ENCODE peak calls at places on chromosomes 13 and 19, in eight cellular contexts. One of them, this sample, is unnamed. For H3K4me1, the result is how much of the 10 kb centered on the place peaks cover.

GRCh38 chr13:26485786-26486185 is 71.7 kb upstream of the WASF3 start:
- DNase-seq in endothelial cell of umbilical vein: no peak
- DNase-seq in ascending aorta: no peak
- DNase-seq in esophagus squamous epithelium: no peak
- DNase-seq in thyroid gland: no peak
- DNase-seq in body of pancreas: no peak
- DNase-seq in mammary epithelial cell: no peak
- DNase-seq in fibroblast of lung: no peak
- DNase-seq in this sample: no peak

GRCh38 chr19:45515807-45516401 is 8.6 kb downstream of the VASP start:
- DNase-seq in endothelial cell of umbilical vein: no peak
- DNase-seq in ascending aorta: no peak
- DNase-seq in esophagus squamous epithelium: no peak
- DNase-seq in thyroid gland: no peak
- DNase-seq in body of pancreas: no peak
- DNase-seq in mammary epithelial cell: no peak
- DNase-seq in fibroblast of lung: no peak
- DNase-seq in this sample: no peak

GRCh38 chr13:19959141-19959830 is 759 bp downstream of the ZMYM2 start:
- DNase-seq in endothelial cell of umbilical vein: peak
- DNase-seq in ascending aorta: peak
- DNase-seq in esophagus squamous epithelium: peak
- DNase-seq in thyroid gland: peak
- DNase-seq in body of pancreas: peak
- DNase-seq in mammary epithelial cell: peak
- DNase-seq in fibroblast of lung: peak
- DNase-seq in this sample: peak

GRCh38 chr19:49852631-49853126 is 1.7 kb downstream of the PTOV1 start:
- DNase-seq in endothelial cell of umbilical vein: no peak
- DNase-seq in ascending aorta: no peak
- DNase-seq in esophagus squamous epithelium: no peak
- DNase-seq in thyroid gland: no peak
- DNase-seq in body of pancreas: no peak
- DNase-seq in mammary epithelial cell: no peak
- DNase-seq in fibroblast of lung: no peak
- DNase-seq in this sample: no peak

GRCh38 chr13:23321534-23322241 is 111.8 kb downstream of the SACS start:
- DNase-seq in endothelial cell of umbilical vein: peak
- DNase-seq in ascending aorta: peak
- DNase-seq in esophagus squamous epithelium: no peak
- DNase-seq in thyroid gland: no peak
- DNase-seq in body of pancreas: peak
- DNase-seq in mammary epithelial cell: peak
- DNase-seq in fibroblast of lung: peak
- DNase-seq in this sample: peak

GRCh38 chr13:43153436-43154082 is 130.2 kb downstream of the DNAJC15 start:
- DNase-seq in endothelial cell of umbilical vein: no peak
- DNase-seq in ascending aorta: no peak
- DNase-seq in esophagus squamous epithelium: no peak
- DNase-seq in thyroid gland: no peak
- DNase-seq in body of pancreas: no peak
- DNase-seq in mammary epithelial cell: peak
- DNase-seq in fibroblast of lung: peak
- DNase-seq in this sample: no peak

GRCh38 chr19:29113838-29114237 is 99.1 kb downstream of the UQCRFS1 start:
- DNase-seq in endothelial cell of umbilical vein: no peak
- DNase-seq in ascending aorta: no peak
- DNase-seq in esophagus squamous epithelium: no peak
- DNase-seq in thyroid gland: no peak
- DNase-seq in body of pancreas: no peak
- DNase-seq in mammary epithelial cell: no peak
- DNase-seq in fibroblast of lung: no peak
- DNase-seq in this sample: no peak

GRCh38 chr19:29511768-29512167 is 14.0 kb upstream of the VSTM2B start:
- DNase-seq in endothelial cell of umbilical vein: no peak
- DNase-seq in ascending aorta: no peak
- DNase-seq in esophagus squamous epithelium: no peak
- DNase-seq in thyroid gland: no peak
- DNase-seq in body of pancreas: no peak
- DNase-seq in mammary epithelial cell: no peak
- DNase-seq in fibroblast of lung: no peak
- DNase-seq in this sample: no peak

GRCh38 chr13:112975401-112975939 is 6.5 kb downstream of the MCF2L start:
- DNase-seq in endothelial cell of umbilical vein: no peak
- DNase-seq in ascending aorta: no peak
- DNase-seq in esophagus squamous epithelium: no peak
- DNase-seq in thyroid gland: no peak
- DNase-seq in body of pancreas: no peak
- DNase-seq in mammary epithelial cell: no peak
- DNase-seq in fibroblast of lung: no peak
- DNase-seq in this sample: no peak

GRCh38 chr13:102596147-102597028 is at the start of gene TPP2:
- DNase-seq in endothelial cell of umbilical vein: peak
- DNase-seq in ascending aorta: peak
- DNase-seq in esophagus squamous epithelium: peak
- DNase-seq in thyroid gland: peak
- DNase-seq in body of pancreas: peak
- DNase-seq in mammary epithelial cell: peak
- DNase-seq in fibroblast of lung: peak
- DNase-seq in this sample: peak

GRCh38 chr19:10499550-10500246 is 3.5 kb downstream of the KEAP1 start:
- DNase-seq in endothelial cell of umbilical vein: no peak
- DNase-seq in ascending aorta: no peak
- DNase-seq in esophagus squamous epithelium: no peak
- DNase-seq in thyroid gland: no peak
- DNase-seq in body of pancreas: no peak
- DNase-seq in mammary epithelial cell: no peak
- DNase-seq in fibroblast of lung: no peak
- DNase-seq in this sample: no peak

GRCh38 chr19:48961051-48961649 is 4.0 kb upstream of the FTL start:
- DNase-seq in endothelial cell of umbilical vein: no peak
- DNase-seq in ascending aorta: no peak
- DNase-seq in esophagus squamous epithelium: no peak
- DNase-seq in thyroid gland: no peak
- DNase-seq in body of pancreas: no peak
- DNase-seq in mammary epithelial cell: no peak
- DNase-seq in fibroblast of lung: no peak
- DNase-seq in this sample: no peak

GRCh38 chr19:47109541-47110375 is 3.8 kb downstream of the ZC3H4 start:
- DNase-seq in endothelial cell of umbilical vein: peak
- DNase-seq in ascending aorta: no peak
- DNase-seq in esophagus squamous epithelium: no peak
- DNase-seq in thyroid gland: no peak
- DNase-seq in body of pancreas: no peak
- DNase-seq in mammary epithelial cell: peak
- DNase-seq in fibroblast of lung: peak
- DNase-seq in this sample: no peak

GRCh38 chr13:29140277-29140676 is 320.1 kb downstream of the MTUS2 start:
- DNase-seq in endothelial cell of umbilical vein: no peak
- DNase-seq in ascending aorta: peak
- DNase-seq in esophagus squamous epithelium: no peak
- DNase-seq in thyroid gland: peak
- DNase-seq in body of pancreas: no peak
- DNase-seq in mammary epithelial cell: no peak
- DNase-seq in fibroblast of lung: peak
- DNase-seq in this sample: peak

GRCh38 chr19:16051254-16052025 is 24.9 kb upstream of the TPM4 start:
- DNase-seq in endothelial cell of umbilical vein: peak
- DNase-seq in ascending aorta: no peak
- DNase-seq in esophagus squamous epithelium: no peak
- DNase-seq in thyroid gland: no peak
- DNase-seq in body of pancreas: no peak
- DNase-seq in mammary epithelial cell: peak
- DNase-seq in fibroblast of lung: peak
- DNase-seq in this sample: no peak

GRCh38 chr19:16048583-16048982 is 27.7 kb upstream of the TPM4 start:
- DNase-seq in endothelial cell of umbilical vein: no peak
- DNase-seq in ascending aorta: no peak
- DNase-seq in esophagus squamous epithelium: no peak
- DNase-seq in thyroid gland: no peak
- DNase-seq in body of pancreas: no peak
- DNase-seq in mammary epithelial cell: no peak
- DNase-seq in fibroblast of lung: no peak
- DNase-seq in this sample: no peak

GRCh38 chr19:16057062-16057461 is 19.2 kb upstream of the TPM4 start:
- DNase-seq in endothelial cell of umbilical vein: no peak
- DNase-seq in ascending aorta: no peak
- DNase-seq in esophagus squamous epithelium: no peak
- DNase-seq in thyroid gland: no peak
- DNase-seq in body of pancreas: no peak
- DNase-seq in mammary epithelial cell: no peak
- DNase-seq in fibroblast of lung: no peak
- DNase-seq in this sample: no peak

GRCh38 chr19:16052353-16052752 is 23.9 kb upstream of the TPM4 start:
- DNase-seq in endothelial cell of umbilical vein: no peak
- DNase-seq in ascending aorta: no peak
- DNase-seq in esophagus squamous epithelium: no peak
- DNase-seq in thyroid gland: no peak
- DNase-seq in body of pancreas: no peak
- DNase-seq in mammary epithelial cell: no peak
- DNase-seq in fibroblast of lung: no peak
- DNase-seq in this sample: no peak
- TF ChIP-seq CTCF in endothelial cell of umbilical vein: no peak
- TF ChIP-seq CTCF in ascending aorta: no peak
- TF ChIP-seq CTCF in esophagus squamous epithelium: no peak
- TF ChIP-seq CTCF in thyroid gland: no peak
- TF ChIP-seq CTCF in body of pancreas: no peak
- TF ChIP-seq CTCF in mammary epithelial cell: no peak
- TF ChIP-seq CTCF in fibroblast of lung: no peak
- TF ChIP-seq CTCF in this sample: no peak

GRCh38 chr13:39269411-39269810 is 231.2 kb downstream of the NHLRC3 start:
- DNase-seq in endothelial cell of umbilical vein: no peak
- DNase-seq in ascending aorta: no peak
- DNase-seq in esophagus squamous epithelium: no peak
- DNase-seq in thyroid gland: no peak
- DNase-seq in body of pancreas: no peak
- DNase-seq in mammary epithelial cell: no peak
- DNase-seq in fibroblast of lung: peak
- DNase-seq in this sample: no peak
- H3K4me3 ChIP-seq in endothelial cell of umbilical vein: no peak
- H3K4me3 ChIP-seq in ascending aorta: no peak
- H3K4me3 ChIP-seq in esophagus squamous epithelium: no peak
- H3K4me3 ChIP-seq in thyroid gland: no peak
- H3K4me3 ChIP-seq in body of pancreas: no peak
- H3K4me3 ChIP-seq in mammary epithelial cell: no peak
- H3K4me3 ChIP-seq in fibroblast of lung: no peak
- H3K4me3 ChIP-seq in this sample: no peak

DNA sequence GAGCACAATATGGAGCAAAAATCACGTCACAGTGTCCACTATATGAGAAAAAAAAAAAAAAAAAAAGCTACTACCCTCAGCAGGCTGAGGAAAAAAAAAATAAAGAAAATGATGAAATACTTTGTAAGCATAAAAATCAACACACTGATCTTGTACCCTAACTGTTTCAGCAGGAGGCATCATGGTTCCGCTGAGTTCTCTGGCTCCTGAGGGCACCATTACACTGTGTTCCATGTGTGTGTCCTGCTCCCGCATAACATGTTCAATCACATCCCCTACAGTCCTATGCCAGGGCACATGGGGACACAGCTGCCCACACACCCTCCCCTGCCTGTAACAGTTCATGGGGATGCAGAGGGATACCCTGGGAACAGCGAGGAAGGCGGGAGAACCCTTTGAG is 33.5 kb downstream of the DOCK9 start:
- DNase-seq in endothelial cell of umbilical vein: no peak
- DNase-seq in ascending aorta: no peak
- DNase-seq in esophagus squamous epithelium: no peak
- DNase-seq in thyroid gland: no peak
- DNase-seq in body of pancreas: no peak
- DNase-seq in mammary epithelial cell: peak
- DNase-seq in fibroblast of lung: peak
- DNase-seq in this sample: no peak
- H3K4me1 ChIP-seq in endothelial cell of umbilical vein: under half
- H3K4me1 ChIP-seq in ascending aorta: under half
- H3K4me1 ChIP-seq in esophagus squamous epithelium: half or more
- H3K4me1 ChIP-seq in thyroid gland: under half
- H3K4me1 ChIP-seq in body of pancreas: under half
- H3K4me1 ChIP-seq in mammary epithelial cell: under half
- H3K4me1 ChIP-seq in fibroblast of lung: under half
- H3K4me1 ChIP-seq in this sample: half or more

GRCh38 chr19:30969586-30969985 is 379.6 kb downstream of the TSHZ3 start:
- DNase-seq in endothelial cell of umbilical vein: no peak
- DNase-seq in ascending aorta: no peak
- DNase-seq in esophagus squamous epithelium: no peak
- DNase-seq in thyroid gland: no peak
- DNase-seq in body of pancreas: no peak
- DNase-seq in mammary epithelial cell: no peak
- DNase-seq in fibroblast of lung: peak
- DNase-seq in this sample: no peak

GRCh38 chr19:30968841-30969399 is 380.3 kb downstream of the TSHZ3 start:
- DNase-seq in endothelial cell of umbilical vein: no peak
- DNase-seq in ascending aorta: no peak
- DNase-seq in esophagus squamous epithelium: no peak
- DNase-seq in thyroid gland: no peak
- DNase-seq in body of pancreas: no peak
- DNase-seq in mammary epithelial cell: no peak
- DNase-seq in fibroblast of lung: no peak
- DNase-seq in this sample: no peak

GRCh38 chr19:30968210-30968609 is 381.0 kb downstream of the TSHZ3 start:
- DNase-seq in endothelial cell of umbilical vein: no peak
- DNase-seq in ascending aorta: no peak
- DNase-seq in esophagus squamous epithelium: no peak
- DNase-seq in thyroid gland: no peak
- DNase-seq in body of pancreas: no peak
- DNase-seq in mammary epithelial cell: no peak
- DNase-seq in fibroblast of lung: no peak
- DNase-seq in this sample: no peak
- TF ChIP-seq CTCF in endothelial cell of umbilical vein: no peak
- TF ChIP-seq CTCF in ascending aorta: no peak
- TF ChIP-seq CTCF in esophagus squamous epithelium: no peak
- TF ChIP-seq CTCF in thyroid gland: no peak
- TF ChIP-seq CTCF in body of pancreas: no peak
- TF ChIP-seq CTCF in mammary epithelial cell: no peak
- TF ChIP-seq CTCF in fibroblast of lung: no peak
- TF ChIP-seq CTCF in this sample: no peak

GRCh38 chr19:407501-408440 is 1.2 kb downstream of the C2CD4C start:
- DNase-seq in endothelial cell of umbilical vein: no peak
- DNase-seq in ascending aorta: no peak
- DNase-seq in esophagus squamous epithelium: no peak
- DNase-seq in thyroid gland: peak
- DNase-seq in body of pancreas: no peak
- DNase-seq in mammary epithelial cell: no peak
- DNase-seq in fibroblast of lung: no peak
- DNase-seq in this sample: no peak
- H3K4me3 ChIP-seq in endothelial cell of umbilical vein: no peak
- H3K4me3 ChIP-seq in ascending aorta: peak
- H3K4me3 ChIP-seq in esophagus squamous epithelium: no peak
- H3K4me3 ChIP-seq in thyroid gland: peak
- H3K4me3 ChIP-seq in body of pancreas: no peak
- H3K4me3 ChIP-seq in mammary epithelial cell: no peak
- H3K4me3 ChIP-seq in fibroblast of lung: no peak
- H3K4me3 ChIP-seq in this sample: peak